ENCODE peak calls at places on chromosomes 2 and 18, in seven cellular contexts. One of them, this sample, is unnamed.

GRCh38 chr18:49878567-49878966 is 65.2 kb upstream of the ACAA2 start:
- DNase-seq in HCT116: no peak
- DNase-seq in sigmoid colon: no peak
- DNase-seq in IMR-90: peak; percentile 3
- DNase-seq in ovary: no peak
- DNase-seq in A549: no peak
- DNase-seq in tibial nerve: no peak
- DNase-seq in this sample: no peak

GRCh38 chr2:165927353-165927752 is 26.2 kb downstream of the TTC21B start:
- DNase-seq in ovary: no peak
- DNase-seq in IMR-90: peak; percentile 65
- DNase-seq in tibial nerve: no peak
- DNase-seq in HCT116: no peak
- DNase-seq in sigmoid colon: no peak
- DNase-seq in A549: no peak
- DNase-seq in this sample: no peak

GRCh38 chr2:128791120-128791982 is 472.7 kb upstream of the HS6ST1 start:
- DNase-seq in sigmoid colon: no peak
- DNase-seq in IMR-90: no peak
- DNase-seq in HCT116: no peak
- DNase-seq in tibial nerve: no peak
- DNase-seq in A549: no peak
- DNase-seq in ovary: no peak
- DNase-seq in this sample: peak; percentile 32

GRCh38 chr2:4246364-4247131 is 543.2 kb downstream of the DCDC2C start:
- DNase-seq in HCT116: no peak
- DNase-seq in tibial nerve: no peak
- DNase-seq in IMR-90: no peak
- DNase-seq in sigmoid colon: no peak
- DNase-seq in ovary: no peak
- DNase-seq in A549: no peak
- DNase-seq in this sample: peak; percentile 34

GRCh38 chr18:50154420-50154819 is 40.5 kb downstream of the MYO5B start:
- DNase-seq in HCT116: no peak
- DNase-seq in sigmoid colon: no peak
- DNase-seq in A549: no peak
- DNase-seq in tibial nerve: no peak
- DNase-seq in ovary: no peak
- DNase-seq in IMR-90: no peak
- DNase-seq in this sample: no peak

GRCh38 chr2:102453497-102453896 is 19.5 kb upstream of the SLC9A4 start:
- DNase-seq in tibial nerve: no peak
- DNase-seq in IMR-90: no peak
- DNase-seq in ovary: no peak
- DNase-seq in HCT116: no peak
- DNase-seq in sigmoid colon: no peak
- DNase-seq in A549: no peak
- DNase-seq in this sample: no peak

GRCh38 chr18:57776354-57776753 is 26.8 kb downstream of the ATP8B1 start:
- DNase-seq in IMR-90: no peak
- DNase-seq in tibial nerve: no peak
- DNase-seq in sigmoid colon: no peak
- DNase-seq in A549: no peak
- DNase-seq in ovary: no peak
- DNase-seq in HCT116: no peak
- DNase-seq in this sample: no peak

GRCh38 chr2:140639628-140640027 is 1491.2 kb downstream of the LRP1B start:
- DNase-seq in IMR-90: no peak
- DNase-seq in HCT116: no peak
- DNase-seq in tibial nerve: no peak
- DNase-seq in A549: no peak
- DNase-seq in ovary: no peak
- DNase-seq in sigmoid colon: no peak
- DNase-seq in this sample: no peak

GRCh38 chr2:70902067-70902442 is 33.6 kb upstream of the ATP6V1B1 start:
- DNase-seq in A549: no peak
- DNase-seq in ovary: no peak
- DNase-seq in sigmoid colon: no peak
- DNase-seq in HCT116: no peak
- DNase-seq in tibial nerve: no peak
- DNase-seq in IMR-90: peak; percentile 18
- DNase-seq in this sample: no peak

GRCh38 chr18:55539240-55539639 is 48.8 kb downstream of the TCF4 start:
- DNase-seq in sigmoid colon: no peak
- DNase-seq in IMR-90: peak; percentile 16
- DNase-seq in A549: no peak
- DNase-seq in HCT116: no peak
- DNase-seq in tibial nerve: no peak
- DNase-seq in ovary: no peak
- DNase-seq in this sample: no peak

GRCh38 chr18:6249110-6249680 is 165.5 kb downstream of the L3MBTL4 start:
- DNase-seq in IMR-90: no peak
- DNase-seq in sigmoid colon: no peak
- DNase-seq in A549: no peak
- DNase-seq in tibial nerve: no peak
- DNase-seq in ovary: no peak
- DNase-seq in HCT116: no peak
- DNase-seq in this sample: no peak

GRCh38 chr2:61179701-61180639 is 18.0 kb downstream of the C2orf74 start:
- DNase-seq in ovary: peak; percentile 84
- DNase-seq in IMR-90: peak; percentile 77
- DNase-seq in tibial nerve: no peak
- DNase-seq in A549: no peak
- DNase-seq in sigmoid colon: peak; percentile 92
- DNase-seq in HCT116: no peak
- DNase-seq in this sample: peak; percentile 29

GRCh38 chr2:26344581-26345283 is 1.2 kb upstream of the SELENOI start:
- DNase-seq in HCT116: peak; percentile 73
- DNase-seq in A549: peak; percentile 73
- DNase-seq in sigmoid colon: no peak
- DNase-seq in tibial nerve: no peak
- DNase-seq in ovary: peak; percentile 37
- DNase-seq in IMR-90: peak; percentile 49
- DNase-seq in this sample: peak; percentile 11

GRCh38 chr2:239381709-239382134 is 19.1 kb downstream of the HDAC4 start:
- DNase-seq in A549: no peak
- DNase-seq in sigmoid colon: peak; percentile 44
- DNase-seq in tibial nerve: no peak
- DNase-seq in ovary: peak; percentile 4
- DNase-seq in IMR-90: no peak
- DNase-seq in HCT116: no peak
- DNase-seq in this sample: no peak

GRCh38 chr2:22281033-22281432 is 1103.9 kb upstream of the KLHL29 start:
- DNase-seq in HCT116: no peak
- DNase-seq in sigmoid colon: no peak
- DNase-seq in ovary: no peak
- DNase-seq in IMR-90: peak; percentile 91
- DNase-seq in A549: no peak
- DNase-seq in tibial nerve: no peak
- DNase-seq in this sample: no peak

GRCh38 chr2:74199275-74199701 is 873 bp downstream of the MTHFD2 start:
- DNase-seq in HCT116: no peak
- DNase-seq in sigmoid colon: no peak
- DNase-seq in ovary: no peak
- DNase-seq in tibial nerve: peak; percentile 9
- DNase-seq in IMR-90: no peak
- DNase-seq in A549: no peak
- DNase-seq in this sample: no peak

GRCh38 chr2:45759310-45759851 is 107.9 kb downstream of the PRKCE start:
- DNase-seq in HCT116: no peak
- DNase-seq in IMR-90: peak; percentile 87
- DNase-seq in tibial nerve: no peak
- DNase-seq in sigmoid colon: no peak
- DNase-seq in ovary: no peak
- DNase-seq in A549: no peak
- DNase-seq in this sample: no peak

GRCh38 chr2:127082974-127083373 is 24.0 kb downstream of the BIN1 start:
- DNase-seq in IMR-90: peak; percentile 35
- DNase-seq in ovary: no peak
- DNase-seq in tibial nerve: no peak
- DNase-seq in A549: no peak
- DNase-seq in sigmoid colon: no peak
- DNase-seq in HCT116: no peak
- DNase-seq in this sample: no peak

GRCh38 chr2:1701020-1701419 is 43.3 kb downstream of the PXDN start:
- DNase-seq in A549: no peak
- DNase-seq in ovary: no peak
- DNase-seq in IMR-90: no peak
- DNase-seq in sigmoid colon: peak; percentile 29
- DNase-seq in tibial nerve: no peak
- DNase-seq in HCT116: no peak
- DNase-seq in this sample: no peak

GRCh38 chr2:1809726-1810125 is 65.4 kb upstream of the PXDN start:
- DNase-seq in sigmoid colon: peak; percentile 53
- DNase-seq in ovary: no peak
- DNase-seq in A549: no peak
- DNase-seq in HCT116: no peak
- DNase-seq in IMR-90: no peak
- DNase-seq in tibial nerve: no peak
- DNase-seq in this sample: no peak

GRCh38 chr2:46118656-46119338 is 178.4 kb upstream of the EPAS1 start:
- DNase-seq in sigmoid colon: no peak
- DNase-seq in HCT116: no peak
- DNase-seq in A549: no peak
- DNase-seq in IMR-90: no peak
- DNase-seq in tibial nerve: no peak
- DNase-seq in ovary: no peak
- DNase-seq in this sample: no peak

GRCh38 chr2:238462782-238463396 is 36.2 kb downstream of the ASB1 start:
- DNase-seq in ovary: no peak
- DNase-seq in tibial nerve: peak; percentile 9
- DNase-seq in A549: peak; percentile 64
- DNase-seq in IMR-90: peak; percentile 58
- DNase-seq in HCT116: peak; percentile 40
- DNase-seq in sigmoid colon: no peak
- DNase-seq in this sample: no peak

GRCh38 chr2:75808793-75809535 is 98.2 kb upstream of the GCFC2 start:
- DNase-seq in A549: no peak
- DNase-seq in ovary: no peak
- DNase-seq in HCT116: no peak
- DNase-seq in sigmoid colon: no peak
- DNase-seq in IMR-90: no peak
- DNase-seq in tibial nerve: no peak
- DNase-seq in this sample: no peak

GRCh38 chr2:36667931-36668330 is 28.6 kb upstream of the VIT start:
- DNase-seq in IMR-90: no peak
- DNase-seq in ovary: no peak
- DNase-seq in HCT116: no peak
- DNase-seq in tibial nerve: no peak
- DNase-seq in A549: no peak
- DNase-seq in sigmoid colon: no peak
- DNase-seq in this sample: no peak

GRCh38 chr2:218033590-218034496 is 31.0 kb upstream of the TNS1 start:
- DNase-seq in tibial nerve: no peak
- DNase-seq in IMR-90: no peak
- DNase-seq in HCT116: no peak
- DNase-seq in A549: no peak
- DNase-seq in sigmoid colon: no peak
- DNase-seq in ovary: no peak
- DNase-seq in this sample: no peak

GRCh38 chr2:29011650-29012060 is 30.6 kb downstream of the TOGARAM2 start:
- DNase-seq in ovary: no peak
- DNase-seq in sigmoid colon: no peak
- DNase-seq in HCT116: no peak
- DNase-seq in A549: no peak
- DNase-seq in IMR-90: no peak
- DNase-seq in tibial nerve: peak; percentile 11
- DNase-seq in this sample: no peak

GRCh38 chr2:178258916-178259315 is 64.6 kb downstream of the OSBPL6 start:
- DNase-seq in HCT116: no peak
- DNase-seq in ovary: no peak
- DNase-seq in IMR-90: peak; percentile 50
- DNase-seq in sigmoid colon: no peak
- DNase-seq in tibial nerve: no peak
- DNase-seq in A549: no peak
- DNase-seq in this sample: no peak

GRCh38 chr2:30336978-30337841 is 105.9 kb downstream of the LBH start:
- DNase-seq in tibial nerve: no peak
- DNase-seq in sigmoid colon: no peak
- DNase-seq in IMR-90: peak; percentile 36
- DNase-seq in HCT116: no peak
- DNase-seq in ovary: no peak
- DNase-seq in A549: no peak
- DNase-seq in this sample: no peak
- TF ChIP-seq POLR2A in tibial nerve: no peak
- TF ChIP-seq POLR2A in sigmoid colon: no peak
- TF ChIP-seq POLR2A in IMR-90: no peak
- TF ChIP-seq POLR2A in HCT116: no peak
- TF ChIP-seq POLR2A in ovary: no peak
- TF ChIP-seq POLR2A in A549: no peak
- TF ChIP-seq POLR2A in this sample: no peak

GRCh38 chr18:79402977-79403722 is 7.4 kb downstream of the NFATC1 start:
- DNase-seq in sigmoid colon: peak; percentile 89
- DNase-seq in tibial nerve: peak; percentile 67
- DNase-seq in A549: no peak
- DNase-seq in IMR-90: no peak
- DNase-seq in ovary: peak; percentile 71
- DNase-seq in HCT116: no peak
- DNase-seq in this sample: peak; percentile 46
- H3K27ac ChIP-seq in sigmoid colon: peak overlapping the region; percentile 86
- H3K27ac ChIP-seq in tibial nerve: peak overlapping the region; percentile 98
- H3K27ac ChIP-seq in A549: no peak overlapping the region
- H3K27ac ChIP-seq in IMR-90: no peak overlapping the region
- H3K27ac ChIP-seq in ovary: no peak overlapping the region
- H3K27ac ChIP-seq in HCT116: no peak overlapping the region
- H3K27ac ChIP-seq in this sample: peak overlapping the region; percentile 77

GRCh38 chr18:62850619-62851306 is 135.4 kb downstream of the PHLPP1 start:
- DNase-seq in tibial nerve: no peak
- DNase-seq in IMR-90: no peak
- DNase-seq in ovary: no peak
- DNase-seq in HCT116: no peak
- DNase-seq in A549: no peak
- DNase-seq in sigmoid colon: no peak
- DNase-seq in this sample: no peak
- H3K4me3 ChIP-seq in tibial nerve: no peak overlapping the region
- H3K4me3 ChIP-seq in IMR-90: no peak overlapping the region
- H3K4me3 ChIP-seq in ovary: no peak overlapping the region
- H3K4me3 ChIP-seq in HCT116: no peak overlapping the region
- H3K4me3 ChIP-seq in A549: no peak overlapping the region
- H3K4me3 ChIP-seq in sigmoid colon: no peak overlapping the region
- H3K4me3 ChIP-seq in this sample: no peak overlapping the region

GRCh38 chr18:63427566-63427965 is 5.3 kb upstream of the VPS4B start:
- DNase-seq in tibial nerve: no peak
- DNase-seq in A549: no peak
- DNase-seq in IMR-90: no peak
- DNase-seq in ovary: no peak
- DNase-seq in sigmoid colon: no peak
- DNase-seq in HCT116: peak; percentile 26
- DNase-seq in this sample: no peak

GRCh38 chr18:63421514-63421913 is 762 bp downstream of the VPS4B start:
- DNase-seq in HCT116: no peak
- DNase-seq in ovary: no peak
- DNase-seq in IMR-90: no peak
- DNase-seq in sigmoid colon: no peak
- DNase-seq in A549: no peak
- DNase-seq in tibial nerve: no peak
- DNase-seq in this sample: no peak

GRCh38 chr18:63422862-63423304 is 607 bp upstream of the VPS4B start:
- DNase-seq in ovary: no peak
- DNase-seq in tibial nerve: no peak
- DNase-seq in IMR-90: no peak
- DNase-seq in A549: no peak
- DNase-seq in HCT116: peak; percentile 18
- DNase-seq in sigmoid colon: no peak
- DNase-seq in this sample: no peak

GRCh38 chr18:63422087-63422861 is at the start of gene VPS4B:
- DNase-seq in tibial nerve: peak; percentile 99
- DNase-seq in A549: peak; percentile 98
- DNase-seq in sigmoid colon: peak; percentile 100
- DNase-seq in ovary: peak; percentile 99
- DNase-seq in IMR-90: peak; percentile 99
- DNase-seq in HCT116: peak; percentile 98
- DNase-seq in this sample: peak; percentile 99
- TF ChIP-seq POLR2A in tibial nerve: peak; percentile 74
- TF ChIP-seq POLR2A in A549: peak; percentile 59
- TF ChIP-seq POLR2A in sigmoid colon: peak; percentile 43
- TF ChIP-seq POLR2A in ovary: peak; percentile 74
- TF ChIP-seq POLR2A in IMR-90: peak; percentile 93
- TF ChIP-seq POLR2A in HCT116: peak; percentile 82
- TF ChIP-seq POLR2A in this sample: peak; percentile 82